ENCODE peak calls at places on chromosomes 11 and 22, in six cellular contexts. One of them, this sample, is unnamed.

GRCh38 chr11:63858628-63859550 is 20.0 kb downstream of the MARK2 start:
- DNase-seq in tibial nerve: no peak
- DNase-seq in left ventricle myocardium inferior: peak
- DNase-seq in psoas muscle: peak
- DNase-seq in CD8-positive, alpha-beta T cell: no peak
- DNase-seq in lung: no peak
- DNase-seq in this sample: no peak

GRCh38 chr11:65279713-65280459 is 18.1 kb downstream of the POLA2 start:
- DNase-seq in tibial nerve: no peak
- DNase-seq in left ventricle myocardium inferior: no peak
- DNase-seq in psoas muscle: peak
- DNase-seq in CD8-positive, alpha-beta T cell: no peak
- DNase-seq in lung: no peak
- DNase-seq in this sample: no peak

GRCh38 chr11:114359342-114359741 is 41.0 kb downstream of the C11orf71 start:
- DNase-seq in tibial nerve: no peak
- DNase-seq in left ventricle myocardium inferior: no peak
- DNase-seq in psoas muscle: no peak
- DNase-seq in CD8-positive, alpha-beta T cell: no peak
- DNase-seq in lung: no peak
- DNase-seq in this sample: no peak

GRCh38 chr22:18068381-18068988 is 9.3 kb upstream of the PEX26 start:
- DNase-seq in tibial nerve: no peak
- DNase-seq in left ventricle myocardium inferior: no peak
- DNase-seq in psoas muscle: no peak
- DNase-seq in CD8-positive, alpha-beta T cell: no peak
- DNase-seq in lung: no peak
- DNase-seq in this sample: no peak

GRCh38 chr11:114077482-114078305 is 18.2 kb downstream of the ZBTB16 start:
- DNase-seq in tibial nerve: no peak
- DNase-seq in left ventricle myocardium inferior: no peak
- DNase-seq in psoas muscle: peak
- DNase-seq in CD8-positive, alpha-beta T cell: peak
- DNase-seq in lung: no peak
- DNase-seq in this sample: peak

GRCh38 chr11:130817608-130817944 is 98.7 kb downstream of the SNX19 start:
- DNase-seq in tibial nerve: no peak
- DNase-seq in left ventricle myocardium inferior: no peak
- DNase-seq in psoas muscle: no peak
- DNase-seq in CD8-positive, alpha-beta T cell: no peak
- DNase-seq in lung: no peak
- DNase-seq in this sample: no peak

GRCh38 chr11:83070044-83070877 is 1.4 kb downstream of the RAB30 start:
- DNase-seq in tibial nerve: no peak
- DNase-seq in left ventricle myocardium inferior: no peak
- DNase-seq in psoas muscle: no peak
- DNase-seq in CD8-positive, alpha-beta T cell: no peak
- DNase-seq in lung: peak
- DNase-seq in this sample: no peak

GRCh38 chr22:44108076-44108475 is 72.6 kb upstream of the PARVG start:
- DNase-seq in tibial nerve: no peak
- DNase-seq in left ventricle myocardium inferior: no peak
- DNase-seq in psoas muscle: no peak
- DNase-seq in CD8-positive, alpha-beta T cell: no peak
- DNase-seq in lung: no peak
- DNase-seq in this sample: no peak

GRCh38 chr11:64036081-64037026 is 623 bp downstream of the FLRT1 start:
- DNase-seq in tibial nerve: no peak
- DNase-seq in left ventricle myocardium inferior: peak
- DNase-seq in psoas muscle: peak
- DNase-seq in CD8-positive, alpha-beta T cell: no peak
- DNase-seq in lung: no peak
- DNase-seq in this sample: no peak

GRCh38 chr11:6251990-6252473 is 7.6 kb upstream of the CCKBR start:
- DNase-seq in tibial nerve: no peak
- DNase-seq in left ventricle myocardium inferior: no peak
- DNase-seq in psoas muscle: no peak
- DNase-seq in CD8-positive, alpha-beta T cell: no peak
- DNase-seq in lung: no peak
- DNase-seq in this sample: no peak

DNA sequence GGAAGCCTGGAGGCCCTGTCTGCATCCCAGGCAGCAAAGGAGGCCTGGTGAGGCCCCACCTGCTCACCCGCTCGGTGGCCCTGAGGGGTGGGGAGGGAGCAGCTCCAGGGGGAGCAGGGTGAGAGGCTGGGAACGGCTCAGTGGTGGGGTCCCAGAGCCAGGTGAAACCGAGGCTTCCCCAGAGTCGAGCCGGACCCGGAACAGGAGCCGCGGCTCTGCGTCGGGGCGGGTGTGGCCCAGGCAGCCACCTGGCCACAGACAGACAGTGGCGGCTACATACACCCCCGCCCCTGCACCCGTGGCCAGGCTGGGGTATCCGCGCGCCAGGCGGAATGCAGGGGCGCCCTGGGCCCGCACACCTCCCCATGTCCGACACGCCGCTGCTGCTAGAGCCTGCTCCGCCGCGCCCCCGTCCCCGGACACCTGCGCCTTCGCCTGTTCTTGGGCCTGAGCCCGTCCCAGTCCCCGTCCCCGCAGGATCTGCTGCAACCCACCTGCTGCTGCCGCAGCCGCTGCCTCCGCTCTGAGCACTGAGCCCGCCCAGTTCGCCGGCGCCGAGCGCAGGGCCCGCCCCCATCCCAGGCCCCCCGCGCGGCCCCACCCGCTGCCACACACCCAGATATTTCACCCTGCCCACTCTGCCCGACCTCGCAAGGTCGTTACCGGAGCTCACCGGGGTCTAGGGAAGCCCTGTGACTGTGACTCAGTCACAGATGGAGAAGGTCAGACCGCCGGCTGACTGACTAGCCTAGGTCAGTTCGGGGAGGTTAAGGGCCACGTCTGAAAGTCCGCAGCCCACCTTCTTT is at the start of gene SLC7A4:
- DNase-seq in tibial nerve: no peak
- DNase-seq in left ventricle myocardium inferior: no peak
- DNase-seq in psoas muscle: no peak
- DNase-seq in CD8-positive, alpha-beta T cell: no peak
- DNase-seq in lung: no peak
- DNase-seq in this sample: no peak
- TF ChIP-seq CTCF in tibial nerve: no peak
- TF ChIP-seq CTCF in left ventricle myocardium inferior: no peak
- TF ChIP-seq CTCF in psoas muscle: no peak
- TF ChIP-seq CTCF in CD8-positive, alpha-beta T cell: no peak
- TF ChIP-seq CTCF in lung: no peak
- TF ChIP-seq CTCF in this sample: no peak

GRCh38 chr11:44633641-44634040 is 68.2 kb downstream of the CD82 start:
- DNase-seq in tibial nerve: no peak
- DNase-seq in left ventricle myocardium inferior: no peak
- DNase-seq in psoas muscle: no peak
- DNase-seq in CD8-positive, alpha-beta T cell: no peak
- DNase-seq in lung: peak
- DNase-seq in this sample: no peak
- TF ChIP-seq CTCF in tibial nerve: no peak
- TF ChIP-seq CTCF in left ventricle myocardium inferior: peak
- TF ChIP-seq CTCF in psoas muscle: no peak
- TF ChIP-seq CTCF in CD8-positive, alpha-beta T cell: no peak
- TF ChIP-seq CTCF in lung: no peak
- TF ChIP-seq CTCF in this sample: no peak

GRCh38 chr11:69643646-69644045 is 2.7 kb downstream of the CCND1 start:
- DNase-seq in tibial nerve: no peak
- DNase-seq in left ventricle myocardium inferior: no peak
- DNase-seq in psoas muscle: no peak
- DNase-seq in CD8-positive, alpha-beta T cell: no peak
- DNase-seq in lung: no peak
- DNase-seq in this sample: no peak

GRCh38 chr11:69642913-69643632 is 2.1 kb downstream of the CCND1 start:
- DNase-seq in tibial nerve: peak
- DNase-seq in left ventricle myocardium inferior: peak
- DNase-seq in psoas muscle: peak
- DNase-seq in CD8-positive, alpha-beta T cell: peak
- DNase-seq in lung: peak
- DNase-seq in this sample: peak

GRCh38 chr11:69645801-69646492 is 5.0 kb downstream of the CCND1 start:
- DNase-seq in tibial nerve: no peak
- DNase-seq in left ventricle myocardium inferior: no peak
- DNase-seq in psoas muscle: no peak
- DNase-seq in CD8-positive, alpha-beta T cell: no peak
- DNase-seq in lung: no peak
- DNase-seq in this sample: no peak

GRCh38 chr11:69644962-69645675 is 4.2 kb downstream of the CCND1 start:
- DNase-seq in tibial nerve: no peak
- DNase-seq in left ventricle myocardium inferior: no peak
- DNase-seq in psoas muscle: no peak
- DNase-seq in CD8-positive, alpha-beta T cell: no peak
- DNase-seq in lung: no peak
- DNase-seq in this sample: no peak

GRCh38 chr11:69644071-69644961 is 3.4 kb downstream of the CCND1 start:
- DNase-seq in tibial nerve: peak
- DNase-seq in left ventricle myocardium inferior: peak
- DNase-seq in psoas muscle: peak
- DNase-seq in CD8-positive, alpha-beta T cell: no peak
- DNase-seq in lung: peak
- DNase-seq in this sample: no peak
- TF ChIP-seq CTCF in tibial nerve: peak
- TF ChIP-seq CTCF in left ventricle myocardium inferior: peak
- TF ChIP-seq CTCF in psoas muscle: no peak
- TF ChIP-seq CTCF in CD8-positive, alpha-beta T cell: no peak
- TF ChIP-seq CTCF in lung: no peak
- TF ChIP-seq CTCF in this sample: no peak

GRCh38 chr11:20157768-20158167 is 2.5 kb downstream of the DBX1 start:
- DNase-seq in tibial nerve: no peak
- DNase-seq in left ventricle myocardium inferior: no peak
- DNase-seq in psoas muscle: no peak
- DNase-seq in CD8-positive, alpha-beta T cell: no peak
- DNase-seq in lung: no peak
- DNase-seq in this sample: no peak

GRCh38 chr11:20156280-20156875 is 3.9 kb downstream of the DBX1 start:
- DNase-seq in tibial nerve: no peak
- DNase-seq in left ventricle myocardium inferior: no peak
- DNase-seq in psoas muscle: no peak
- DNase-seq in CD8-positive, alpha-beta T cell: peak
- DNase-seq in lung: no peak
- DNase-seq in this sample: peak

GRCh38 chr11:20156876-20157613 is 3.2 kb downstream of the DBX1 start:
- DNase-seq in tibial nerve: no peak
- DNase-seq in left ventricle myocardium inferior: no peak
- DNase-seq in psoas muscle: peak
- DNase-seq in CD8-positive, alpha-beta T cell: peak
- DNase-seq in lung: no peak
- DNase-seq in this sample: no peak

GRCh38 chr11:20154381-20154780 is 5.9 kb downstream of the DBX1 start:
- DNase-seq in tibial nerve: no peak
- DNase-seq in left ventricle myocardium inferior: no peak
- DNase-seq in psoas muscle: no peak
- DNase-seq in CD8-positive, alpha-beta T cell: no peak
- DNase-seq in lung: no peak
- DNase-seq in this sample: no peak

DNA sequence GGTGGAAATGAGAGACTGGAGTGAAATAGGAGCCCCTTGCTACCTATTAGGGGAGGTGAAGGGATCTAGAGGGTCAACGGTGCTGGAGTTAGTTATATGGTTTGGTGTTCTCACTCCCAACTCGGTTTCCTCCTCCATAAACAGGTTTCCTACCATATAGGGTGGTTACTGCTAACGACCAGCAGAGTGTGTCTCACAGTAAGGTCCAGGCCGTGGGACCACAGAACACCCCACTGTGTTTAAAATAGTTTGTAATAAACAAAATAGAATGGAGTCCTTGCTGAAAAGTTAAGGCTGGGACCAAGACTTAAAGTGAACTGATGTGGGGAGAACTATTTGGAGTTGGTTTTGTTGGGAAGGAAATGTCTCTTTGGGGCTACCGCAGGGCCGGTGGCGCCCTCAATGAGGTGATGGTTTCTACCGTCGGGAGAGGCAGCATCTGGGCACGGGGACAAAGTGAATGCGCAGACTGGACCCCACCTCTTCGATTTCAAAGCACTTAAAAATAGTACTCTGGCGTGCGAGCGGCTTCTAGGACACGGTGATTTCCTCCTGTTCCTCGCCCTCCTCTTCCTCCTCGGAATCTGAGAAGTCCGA is 4.5 kb downstream of the DBX1 start:
- DNase-seq in tibial nerve: no peak
- DNase-seq in left ventricle myocardium inferior: no peak
- DNase-seq in psoas muscle: no peak
- DNase-seq in CD8-positive, alpha-beta T cell: no peak
- DNase-seq in lung: no peak
- DNase-seq in this sample: no peak
- TF ChIP-seq CTCF in tibial nerve: no peak
- TF ChIP-seq CTCF in left ventricle myocardium inferior: no peak
- TF ChIP-seq CTCF in psoas muscle: no peak
- TF ChIP-seq CTCF in CD8-positive, alpha-beta T cell: no peak
- TF ChIP-seq CTCF in lung: no peak
- TF ChIP-seq CTCF in this sample: no peak

GRCh38 chr11:76845069-76845468 is 15.6 kb upstream of the ACER3 start:
- DNase-seq in tibial nerve: no peak
- DNase-seq in left ventricle myocardium inferior: no peak
- DNase-seq in psoas muscle: no peak
- DNase-seq in CD8-positive, alpha-beta T cell: no peak
- DNase-seq in lung: no peak
- DNase-seq in this sample: no peak

GRCh38 chr11:76841923-76842452 is 18.7 kb upstream of the ACER3 start:
- DNase-seq in tibial nerve: no peak
- DNase-seq in left ventricle myocardium inferior: no peak
- DNase-seq in psoas muscle: no peak
- DNase-seq in CD8-positive, alpha-beta T cell: no peak
- DNase-seq in lung: no peak
- DNase-seq in this sample: no peak

GRCh38 chr11:76846441-76846840 is 14.3 kb upstream of the ACER3 start:
- DNase-seq in tibial nerve: no peak
- DNase-seq in left ventricle myocardium inferior: no peak
- DNase-seq in psoas muscle: no peak
- DNase-seq in CD8-positive, alpha-beta T cell: no peak
- DNase-seq in lung: no peak
- DNase-seq in this sample: no peak

GRCh38 chr11:76843916-76844315 is 16.8 kb upstream of the ACER3 start:
- DNase-seq in tibial nerve: no peak
- DNase-seq in left ventricle myocardium inferior: no peak
- DNase-seq in psoas muscle: no peak
- DNase-seq in CD8-positive, alpha-beta T cell: no peak
- DNase-seq in lung: no peak
- DNase-seq in this sample: no peak

DNA sequence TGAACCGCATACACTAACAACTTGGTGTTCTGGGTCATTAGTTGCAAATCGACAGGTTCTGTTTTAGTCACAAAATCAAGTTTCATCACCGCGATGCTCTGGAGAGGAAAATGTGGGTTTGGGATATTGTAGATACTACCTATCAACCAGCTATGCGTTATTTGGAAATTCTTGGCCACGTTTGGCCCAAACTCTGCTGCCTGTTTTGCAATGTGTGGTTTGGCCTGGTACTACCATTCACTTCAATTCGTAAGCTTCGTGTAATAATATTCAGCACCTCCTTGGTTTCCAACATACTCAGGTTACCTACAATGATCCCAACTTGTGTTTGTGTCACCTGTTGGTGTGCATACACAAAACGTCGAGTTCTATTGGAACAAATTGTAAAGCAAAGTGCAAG is 16.2 kb upstream of the ACER3 start:
- DNase-seq in tibial nerve: no peak
- DNase-seq in left ventricle myocardium inferior: no peak
- DNase-seq in psoas muscle: no peak
- DNase-seq in CD8-positive, alpha-beta T cell: no peak
- DNase-seq in lung: no peak
- DNase-seq in this sample: no peak
- TF ChIP-seq CTCF in tibial nerve: no peak
- TF ChIP-seq CTCF in left ventricle myocardium inferior: no peak
- TF ChIP-seq CTCF in psoas muscle: no peak
- TF ChIP-seq CTCF in CD8-positive, alpha-beta T cell: no peak
- TF ChIP-seq CTCF in lung: no peak
- TF ChIP-seq CTCF in this sample: no peak

GRCh38 chr11:7775689-7776088 is 21.1 kb downstream of the OR5P2 start:
- DNase-seq in tibial nerve: no peak
- DNase-seq in left ventricle myocardium inferior: no peak
- DNase-seq in psoas muscle: no peak
- DNase-seq in CD8-positive, alpha-beta T cell: no peak
- DNase-seq in lung: no peak
- DNase-seq in this sample: no peak
- TF ChIP-seq CTCF in tibial nerve: no peak
- TF ChIP-seq CTCF in left ventricle myocardium inferior: no peak
- TF ChIP-seq CTCF in psoas muscle: no peak
- TF ChIP-seq CTCF in CD8-positive, alpha-beta T cell: no peak
- TF ChIP-seq CTCF in lung: no peak
- TF ChIP-seq CTCF in this sample: no peak